ENCODE peak calls at places on chromosomes 5 and 9, in four cellular contexts. A is GM04504, N is HCT116, S is non-pigmented ciliary epithelial cell. K is an unnamed sample.

GRCh38 chr5:15286659-15287058 is 213.3 kb upstream of the FBXL7 start:
- DNase-seq in A (no peak), N (no peak), S (no peak), K (peak)

GRCh38 chr5:111158105-111158744 is 66.0 kb upstream of the CAMK4 start:
- DNase-seq in A (peak), N (peak), S (peak), K (peak)

GRCh38 chr9:126326228-126327015 is at the start of gene MVB12B:
- DNase-seq in A (no peak), N (no peak), S (no peak), K (peak)

GRCh38 chr9:124220551-124221451 is 36.9 kb upstream of the NEK6 start:
- DNase-seq in A (no peak), N (no peak), S (no peak), K (peak)

GRCh38 chr9:34633851-34634550 is 3.6 kb downstream of the SIGMAR1 start:
- DNase-seq in A (no peak), N (no peak), S (peak), K (peak)

GRCh38 chr5:111694183-111694582 is 62.8 kb downstream of the NREP start:
- DNase-seq in A (peak), N (no peak), S (no peak), K (peak)

GRCh38 chr5:9782806-9783560 is 152.8 kb upstream of the TAS2R1 start:
- DNase-seq in A (peak), N (no peak), S (no peak), K (peak)

GRCh38 chr5:30000231-30000630 is 1193.3 kb upstream of the CDH6 start:
- DNase-seq in A (no peak), N (no peak), S (no peak), K (no peak)

GRCh38 chr9:132367613-132368305 is 13.0 kb upstream of the SETX start:
- DNase-seq in A (no peak), N (no peak), S (no peak), K (peak)

GRCh38 chr5:75356719-75357118 is 19.7 kb downstream of the HMGCR start:
- DNase-seq in A (no peak), N (no peak), S (no peak), K (no peak)

GRCh38 chr5:163506726-163507125 is 1.3 kb downstream of the MAT2B start:
- DNase-seq in A (no peak), N (no peak), S (no peak), K (no peak)

GRCh38 chr5:94505327-94506080 is 112.9 kb downstream of the KIAA0825 start:
- DNase-seq in A (peak), N (no peak), S (no peak), K (peak)

GRCh38 chr5:88394531-88395185 is 126.0 kb upstream of the TMEM161B start:
- DNase-seq in A (no peak), N (no peak), S (no peak), K (no peak)